ENCODE peak calls at places on chromosomes 3 and 15, in seven cellular contexts. One of them, this sample, is unnamed.

GRCh38 chr15:77026501-77027110 is 31.7 kb downstream of the PSTPIP1 start:
- DNase-seq in activated CD4-positive, alpha-beta memory T cell treated with anti-CD3 and anti-CD28 coated beads for 36 hours: peak; percentile 6
- DNase-seq in H7: peak; percentile 63
- DNase-seq in H9: peak; percentile 25
- DNase-seq in GM13977: no peak
- DNase-seq in breast epithelium: no peak
- DNase-seq in RCC 7860: no peak
- DNase-seq in this sample: no peak

GRCh38 chr3:197372076-197372661 is 73.8 kb upstream of the DLG1 start:
- DNase-seq in activated CD4-positive, alpha-beta memory T cell treated with anti-CD3 and anti-CD28 coated beads for 36 hours: no peak
- DNase-seq in H7: peak; percentile 34
- DNase-seq in H9: no peak
- DNase-seq in GM13977: peak; percentile 1
- DNase-seq in breast epithelium: no peak
- DNase-seq in RCC 7860: peak; percentile 62
- DNase-seq in this sample: no peak

GRCh38 chr3:57951106-57951882 is 56.9 kb upstream of the FLNB start:
- DNase-seq in activated CD4-positive, alpha-beta memory T cell treated with anti-CD3 and anti-CD28 coated beads for 36 hours: peak; percentile 12
- DNase-seq in H7: no peak
- DNase-seq in H9: no peak
- DNase-seq in GM13977: no peak
- DNase-seq in breast epithelium: peak; percentile 54
- DNase-seq in RCC 7860: peak; percentile 97
- DNase-seq in this sample: peak; percentile 39

GRCh38 chr3:139893963-139894637 is 40.9 kb upstream of the CLSTN2 start:
- DNase-seq in activated CD4-positive, alpha-beta memory T cell treated with anti-CD3 and anti-CD28 coated beads for 36 hours: no peak
- DNase-seq in H7: no peak
- DNase-seq in H9: no peak
- DNase-seq in GM13977: no peak
- DNase-seq in breast epithelium: no peak
- DNase-seq in RCC 7860: no peak
- DNase-seq in this sample: peak; percentile 57

GRCh38 chr3:17039579-17039978 is 154.8 kb downstream of the PLCL2 start:
- DNase-seq in activated CD4-positive, alpha-beta memory T cell treated with anti-CD3 and anti-CD28 coated beads for 36 hours: no peak
- DNase-seq in H7: no peak
- DNase-seq in H9: no peak
- DNase-seq in GM13977: no peak
- DNase-seq in breast epithelium: no peak
- DNase-seq in RCC 7860: peak; percentile 91
- DNase-seq in this sample: no peak

GRCh38 chr15:73341886-73342600 is 26.7 kb downstream of the HCN4 start:
- DNase-seq in activated CD4-positive, alpha-beta memory T cell treated with anti-CD3 and anti-CD28 coated beads for 36 hours: no peak
- DNase-seq in H7: peak; percentile 31
- DNase-seq in H9: no peak
- DNase-seq in GM13977: no peak
- DNase-seq in breast epithelium: no peak
- DNase-seq in RCC 7860: no peak
- DNase-seq in this sample: no peak

GRCh38 chr15:30033211-30033610 is 49.5 kb upstream of the GOLGA8J start:
- DNase-seq in activated CD4-positive, alpha-beta memory T cell treated with anti-CD3 and anti-CD28 coated beads for 36 hours: no peak
- DNase-seq in H7: no peak
- DNase-seq in H9: no peak
- DNase-seq in GM13977: no peak
- DNase-seq in breast epithelium: no peak
- DNase-seq in RCC 7860: no peak
- DNase-seq in this sample: no peak

GRCh38 chr15:82882250-82882928 is 70.1 kb downstream of the HOMER2 start:
- DNase-seq in activated CD4-positive, alpha-beta memory T cell treated with anti-CD3 and anti-CD28 coated beads for 36 hours: no peak
- DNase-seq in H7: no peak
- DNase-seq in H9: no peak
- DNase-seq in GM13977: no peak
- DNase-seq in breast epithelium: no peak
- DNase-seq in RCC 7860: no peak
- DNase-seq in this sample: no peak

GRCh38 chr3:97389883-97390282 is 374.7 kb upstream of the ARL6 start:
- DNase-seq in activated CD4-positive, alpha-beta memory T cell treated with anti-CD3 and anti-CD28 coated beads for 36 hours: no peak
- DNase-seq in H7: no peak
- DNase-seq in H9: no peak
- DNase-seq in GM13977: no peak
- DNase-seq in breast epithelium: no peak
- DNase-seq in RCC 7860: no peak
- DNase-seq in this sample: no peak

GRCh38 chr3:111598552-111598951 is 3.4 kb upstream of the ZBED2 start:
- DNase-seq in activated CD4-positive, alpha-beta memory T cell treated with anti-CD3 and anti-CD28 coated beads for 36 hours: no peak
- DNase-seq in H7: no peak
- DNase-seq in H9: no peak
- DNase-seq in GM13977: no peak
- DNase-seq in breast epithelium: no peak
- DNase-seq in RCC 7860: no peak
- DNase-seq in this sample: no peak

This sample was measured in cerebellar cortex.